ENCODE peak calls at places on chromosomes 3 and 15, in seven cellular contexts. X is transverse colon, I is NCI-H510A treated with DMSO at 0.1 percent for 48 hours, F is T-helper 1 cell, Z is HS-5, H is endothelial cell, P is Calu3. J is an unnamed sample.

GRCh38 chr3:197490098-197490497 is 65.7 kb downstream of the BDH1 start:
- DNase-seq in X (no peak), I (no peak), F (no peak), Z (peak), H (no peak), P (peak), J (no peak)

GRCh38 chr15:92643849-92644815 is 11.4 kb downstream of the FAM174B start:
- DNase-seq in X (no peak), I (peak), F (no peak), Z (no peak), H (no peak), P (no peak), J (no peak)

GRCh38 chr15:86382341-86382740 is 302.7 kb downstream of the AGBL1 start:
- DNase-seq in X (no peak), I (no peak), F (no peak), Z (no peak), H (no peak), P (no peak), J (no peak)

GRCh38 chr15:93656041-93656440 is 567.0 kb upstream of the RGMA start:
- DNase-seq in X (no peak), I (no peak), F (no peak), Z (no peak), H (no peak), P (no peak), J (no peak)

GRCh38 chr3:187767266-187768032 is 22.2 kb upstream of the BCL6 start:
- DNase-seq in X (no peak), I (no peak), F (no peak), Z (peak), H (no peak), P (no peak), J (no peak)

GRCh38 chr3:69086133-69086722 is 1.5 kb downstream of the ARL6IP5 start:
- DNase-seq in X (peak), I (peak), F (peak), Z (peak), H (no peak), P (peak), J (peak)

GRCh38 chr3:18424213-18424861 is 802 bp downstream of the SATB1 start:
- DNase-seq in X (peak), I (no peak), F (no peak), Z (no peak), H (no peak), P (no peak), J (peak)

GRCh38 chr3:123021388-123021787 is 6.2 kb downstream of the SEMA5B start:
- DNase-seq in X (no peak), I (no peak), F (no peak), Z (no peak), H (no peak), P (no peak), J (no peak)

GRCh38 chr3:17431004-17431403 is 311.4 kb downstream of the TBC1D5 start:
- DNase-seq in X (no peak), I (peak), F (no peak), Z (peak), H (no peak), P (no peak), J (peak)

GRCh38 chr15:55222588-55222987 is 25.8 kb upstream of the RSL24D1 start:
- DNase-seq in X (no peak), I (no peak), F (peak), Z (no peak), H (no peak), P (no peak), J (no peak)

GRCh38 chr3:105232536-105232935 is 134.2 kb upstream of the ALCAM start:
- DNase-seq in X (no peak), I (no peak), F (no peak), Z (no peak), H (no peak), P (no peak), J (no peak)

GRCh38 chr15:79071901-79072300 is 18.7 kb downstream of the RASGRF1 start:
- DNase-seq in X (no peak), I (no peak), F (no peak), Z (no peak), H (no peak), P (no peak), J (no peak)

GRCh38 chr3:20648921-20649381 is 462.9 kb upstream of the SGO1 start:
- DNase-seq in X (no peak), I (no peak), F (no peak), Z (peak), H (no peak), P (no peak), J (no peak)

GRCh38 chr3:176262071-176262470 is 935.2 kb downstream of the TBL1XR1 start:
- DNase-seq in X (peak), I (no peak), F (no peak), Z (no peak), H (no peak), P (no peak), J (no peak)

GRCh38 chr15:101167791-101168462 is 83.9 kb downstream of the CHSY1 start:
- DNase-seq in X (peak), I (no peak), F (peak), Z (peak), H (no peak), P (peak), J (no peak)

GRCh38 chr3:71536376-71536965 is 47.1 kb downstream of the FOXP1 start:
- DNase-seq in X (no peak), I (no peak), F (no peak), Z (peak), H (no peak), P (no peak), J (no peak)

GRCh38 chr15:40744810-40745152 is 10.3 kb downstream of the RMDN3 start:
- DNase-seq in X (no peak), I (no peak), F (no peak), Z (no peak), H (no peak), P (no peak), J (no peak)

GRCh38 chr15:77541421-77542181 is 91.1 kb downstream of the LINGO1 start:
- DNase-seq in X (no peak), I (no peak), F (no peak), Z (no peak), H (no peak), P (no peak), J (no peak)

GRCh38 chr15:85691350-85692240 is 103.1 kb downstream of the KLHL25 start:
- DNase-seq in X (peak), I (no peak), F (peak), Z (no peak), H (no peak), P (no peak), J (no peak)

GRCh38 chr3:142787719-142788118 is 63.9 kb downstream of the TRPC1 start:
- DNase-seq in X (no peak), I (no peak), F (no peak), Z (no peak), H (no peak), P (no peak), J (no peak)

GRCh38 chr3:180523040-180523439 is 78.9 kb upstream of the TTC14 start:
- DNase-seq in X (no peak), I (no peak), F (no peak), Z (no peak), H (no peak), P (no peak), J (no peak)

GRCh38 chr15:100690786-100691160 is 88.4 kb downstream of the ASB7 start:
- DNase-seq in X (no peak), I (no peak), F (no peak), Z (no peak), H (no peak), P (no peak), J (no peak)

GRCh38 chr3:194672876-194673275 is 885 bp upstream of the LSG1 start:
- DNase-seq in X (no peak), I (peak), F (no peak), Z (no peak), H (no peak), P (no peak), J (no peak)

GRCh38 chr15:59371458-59372351 is 966 bp downstream of the MYO1E start:
- DNase-seq in X (peak), I (peak), F (no peak), Z (no peak), H (peak), P (peak), J (peak)

GRCh38 chr3:141530133-141530768 is 43.4 kb downstream of the RASA2 start:
- DNase-seq in X (no peak), I (no peak), F (no peak), Z (peak), H (no peak), P (no peak), J (no peak)

GRCh38 chr3:44516230-44516629 is 38.8 kb upstream of the ZNF445 start:
- DNase-seq in X (no peak), I (no peak), F (no peak), Z (no peak), H (no peak), P (no peak), J (no peak)

GRCh38 chr3:49900491-49901153 is 3.1 kb downstream of the MST1R start:
- DNase-seq in X (peak), I (peak), F (no peak), Z (peak), H (no peak), P (peak), J (no peak)

GRCh38 chr3:5002174-5002870 is 23.1 kb downstream of the BHLHE40 start:
- DNase-seq in X (no peak), I (no peak), F (peak), Z (no peak), H (no peak), P (no peak), J (no peak)

GRCh38 chr3:184305577-184305976 is 6.5 kb downstream of the PSMD2 start:
- DNase-seq in X (no peak), I (peak), F (no peak), Z (no peak), H (no peak), P (no peak), J (no peak)